ENCODE peak calls at places on chromosomes 1 and 21, in eight cellular contexts. One of them, this sample, is unnamed.

GRCh38 chr1:2966435-2966834 is 54.8 kb upstream of the ACTRT2 start:
- DNase-seq in omental fat pad: no peak
- DNase-seq in mucosa of descending colon: no peak
- DNase-seq in tibial artery: no peak
- DNase-seq in endodermal cell: no peak
- DNase-seq in body of pancreas: no peak
- DNase-seq in sigmoid colon: peak; percentile 30
- DNase-seq in GM10248: no peak
- DNase-seq in this sample: no peak

GRCh38 chr1:85838238-85838637 is 130.0 kb upstream of the ZNHIT6 start:
- DNase-seq in endodermal cell: no peak
- DNase-seq in sigmoid colon: no peak
- DNase-seq in GM10248: peak; percentile 34
- DNase-seq in mucosa of descending colon: no peak
- DNase-seq in body of pancreas: no peak
- DNase-seq in tibial artery: no peak
- DNase-seq in omental fat pad: no peak
- DNase-seq in this sample: peak; percentile 28

GRCh38 chr1:230747886-230748800 is 955 bp downstream of the CAPN9 start:
- DNase-seq in tibial artery: no peak
- DNase-seq in mucosa of descending colon: peak; percentile 57
- DNase-seq in body of pancreas: no peak
- DNase-seq in sigmoid colon: no peak
- DNase-seq in GM10248: no peak
- DNase-seq in omental fat pad: no peak
- DNase-seq in endodermal cell: no peak
- DNase-seq in this sample: no peak

GRCh38 chr1:2789986-2790581 is 11.4 kb downstream of the TTC34 start:
- DNase-seq in body of pancreas: no peak
- DNase-seq in omental fat pad: no peak
- DNase-seq in tibial artery: no peak
- DNase-seq in mucosa of descending colon: peak; percentile 27
- DNase-seq in endodermal cell: no peak
- DNase-seq in sigmoid colon: peak; percentile 56
- DNase-seq in GM10248: no peak
- DNase-seq in this sample: no peak

GRCh38 chr1:2073382-2074230 is 23.4 kb downstream of the PRKCZ start:
- DNase-seq in body of pancreas: no peak
- DNase-seq in sigmoid colon: no peak
- DNase-seq in omental fat pad: no peak
- DNase-seq in tibial artery: no peak
- DNase-seq in GM10248: no peak
- DNase-seq in endodermal cell: no peak
- DNase-seq in mucosa of descending colon: no peak
- DNase-seq in this sample: no peak

GRCh38 chr1:64790965-64791487 is 46.2 kb downstream of the RAVER2 start:
- DNase-seq in body of pancreas: no peak
- DNase-seq in sigmoid colon: no peak
- DNase-seq in mucosa of descending colon: no peak
- DNase-seq in GM10248: no peak
- DNase-seq in endodermal cell: no peak
- DNase-seq in tibial artery: no peak
- DNase-seq in omental fat pad: no peak
- DNase-seq in this sample: no peak

GRCh38 chr1:230099435-230099834 is 32.4 kb downstream of the GALNT2 start:
- DNase-seq in GM10248: no peak
- DNase-seq in mucosa of descending colon: no peak
- DNase-seq in tibial artery: no peak
- DNase-seq in sigmoid colon: no peak
- DNase-seq in body of pancreas: no peak
- DNase-seq in endodermal cell: no peak
- DNase-seq in omental fat pad: no peak
- DNase-seq in this sample: no peak

GRCh38 chr1:54798769-54799641 is 2.1 kb downstream of the TTC22 start:
- DNase-seq in mucosa of descending colon: peak; percentile 76
- DNase-seq in body of pancreas: no peak
- DNase-seq in omental fat pad: no peak
- DNase-seq in GM10248: peak; percentile 54
- DNase-seq in tibial artery: no peak
- DNase-seq in endodermal cell: no peak
- DNase-seq in sigmoid colon: peak; percentile 58
- DNase-seq in this sample: peak; percentile 69

GRCh38 chr1:209937996-209938959 is at the start of gene SYT14:
- DNase-seq in GM10248: peak; percentile 11
- DNase-seq in tibial artery: no peak
- DNase-seq in sigmoid colon: no peak
- DNase-seq in body of pancreas: peak; percentile 15
- DNase-seq in omental fat pad: no peak
- DNase-seq in mucosa of descending colon: no peak
- DNase-seq in endodermal cell: peak; percentile 91
- DNase-seq in this sample: peak; percentile 25
- TF ChIP-seq CTCF in GM10248: no peak
- TF ChIP-seq CTCF in tibial artery: no peak
- TF ChIP-seq CTCF in sigmoid colon: no peak
- TF ChIP-seq CTCF in body of pancreas: no peak
- TF ChIP-seq CTCF in omental fat pad: no peak
- TF ChIP-seq CTCF in mucosa of descending colon: no peak
- TF ChIP-seq CTCF in endodermal cell: peak; percentile 57
- TF ChIP-seq CTCF in this sample: no peak

GRCh38 chr1:186297439-186297838 is 77.6 kb downstream of the TPR start:
- DNase-seq in endodermal cell: no peak
- DNase-seq in GM10248: no peak
- DNase-seq in mucosa of descending colon: no peak
- DNase-seq in body of pancreas: no peak
- DNase-seq in omental fat pad: no peak
- DNase-seq in sigmoid colon: no peak
- DNase-seq in tibial artery: no peak
- DNase-seq in this sample: no peak
- TF ChIP-seq CTCF in endodermal cell: no peak
- TF ChIP-seq CTCF in GM10248: no peak
- TF ChIP-seq CTCF in mucosa of descending colon: no peak
- TF ChIP-seq CTCF in body of pancreas: no peak
- TF ChIP-seq CTCF in omental fat pad: no peak
- TF ChIP-seq CTCF in sigmoid colon: no peak
- TF ChIP-seq CTCF in tibial artery: no peak
- TF ChIP-seq CTCF in this sample: no peak

GRCh38 chr1:180175806-180176205 is 21.1 kb downstream of the QSOX1 start:
- DNase-seq in sigmoid colon: peak; percentile 57
- DNase-seq in GM10248: no peak
- DNase-seq in tibial artery: no peak
- DNase-seq in omental fat pad: no peak
- DNase-seq in endodermal cell: no peak
- DNase-seq in body of pancreas: no peak
- DNase-seq in mucosa of descending colon: no peak
- DNase-seq in this sample: no peak
- TF ChIP-seq CTCF in sigmoid colon: no peak
- TF ChIP-seq CTCF in GM10248: no peak
- TF ChIP-seq CTCF in tibial artery: no peak
- TF ChIP-seq CTCF in omental fat pad: no peak
- TF ChIP-seq CTCF in endodermal cell: no peak
- TF ChIP-seq CTCF in body of pancreas: no peak
- TF ChIP-seq CTCF in mucosa of descending colon: no peak
- TF ChIP-seq CTCF in this sample: no peak

GRCh38 chr1:223706077-223706988 is 6.0 kb upstream of the CAPN2 start:
- DNase-seq in mucosa of descending colon: no peak
- DNase-seq in tibial artery: no peak
- DNase-seq in body of pancreas: no peak
- DNase-seq in omental fat pad: no peak
- DNase-seq in GM10248: no peak
- DNase-seq in endodermal cell: peak; percentile 51
- DNase-seq in sigmoid colon: no peak
- DNase-seq in this sample: no peak

GRCh38 chr1:223708651-223709268 is 3.6 kb upstream of the CAPN2 start:
- DNase-seq in sigmoid colon: no peak
- DNase-seq in endodermal cell: peak; percentile 29
- DNase-seq in body of pancreas: no peak
- DNase-seq in omental fat pad: no peak
- DNase-seq in GM10248: no peak
- DNase-seq in mucosa of descending colon: no peak
- DNase-seq in tibial artery: no peak
- DNase-seq in this sample: no peak

GRCh38 chr1:223709598-223709997 is 2.7 kb upstream of the CAPN2 start:
- DNase-seq in tibial artery: no peak
- DNase-seq in omental fat pad: no peak
- DNase-seq in GM10248: no peak
- DNase-seq in body of pancreas: no peak
- DNase-seq in mucosa of descending colon: no peak
- DNase-seq in endodermal cell: no peak
- DNase-seq in sigmoid colon: no peak
- DNase-seq in this sample: peak; percentile 3

GRCh38 chr1:223707270-223708000 is 4.9 kb upstream of the CAPN2 start:
- DNase-seq in tibial artery: peak; percentile 86
- DNase-seq in GM10248: no peak
- DNase-seq in sigmoid colon: peak; percentile 93
- DNase-seq in omental fat pad: no peak
- DNase-seq in endodermal cell: peak; percentile 71
- DNase-seq in mucosa of descending colon: peak; percentile 76
- DNase-seq in body of pancreas: peak; percentile 45
- DNase-seq in this sample: no peak

GRCh38 chr1:223708001-223708359 is 4.4 kb upstream of the CAPN2 start:
- DNase-seq in endodermal cell: peak; percentile 43
- DNase-seq in sigmoid colon: no peak
- DNase-seq in GM10248: no peak
- DNase-seq in mucosa of descending colon: no peak
- DNase-seq in tibial artery: no peak
- DNase-seq in omental fat pad: no peak
- DNase-seq in body of pancreas: no peak
- DNase-seq in this sample: no peak
- TF ChIP-seq CTCF in endodermal cell: peak; percentile 52
- TF ChIP-seq CTCF in sigmoid colon: no peak
- TF ChIP-seq CTCF in GM10248: no peak
- TF ChIP-seq CTCF in mucosa of descending colon: no peak
- TF ChIP-seq CTCF in tibial artery: no peak
- TF ChIP-seq CTCF in omental fat pad: no peak
- TF ChIP-seq CTCF in body of pancreas: no peak
- TF ChIP-seq CTCF in this sample: no peak

DNA sequence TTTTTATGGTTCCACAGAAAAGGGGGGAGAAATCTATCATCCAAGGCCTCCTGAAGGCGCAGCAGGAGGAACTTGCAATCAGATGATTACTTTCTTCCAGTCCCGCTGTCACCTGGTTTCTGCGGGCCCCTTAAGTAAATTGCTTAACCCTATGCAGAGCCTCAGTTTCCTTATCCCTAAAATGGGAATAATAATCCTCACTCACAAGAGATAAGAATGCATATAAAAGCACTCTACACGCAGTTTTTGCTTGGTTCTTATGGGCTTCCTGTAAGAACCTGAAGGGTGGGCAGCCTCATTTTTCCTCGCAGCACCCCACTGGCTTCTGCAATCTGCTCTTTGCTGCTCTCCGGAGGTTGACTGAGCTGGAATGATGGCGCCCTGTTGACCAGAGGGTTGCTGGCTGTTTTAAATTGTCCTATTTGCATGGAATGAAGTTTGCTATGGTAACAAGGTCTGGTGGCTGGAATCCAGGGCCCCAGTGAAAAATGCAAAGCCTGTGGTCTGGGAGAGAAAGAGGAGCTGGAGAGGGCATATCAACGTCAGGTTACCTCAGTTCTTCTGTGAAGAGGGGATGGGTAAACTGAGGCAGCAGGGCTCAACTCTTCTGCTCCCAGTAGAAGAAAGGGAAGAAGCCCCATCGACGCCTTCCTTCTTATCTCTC is 1.0 kb upstream of the KAZN start:
- DNase-seq in mucosa of descending colon: no peak
- DNase-seq in sigmoid colon: no peak
- DNase-seq in endodermal cell: peak; percentile 87
- DNase-seq in body of pancreas: no peak
- DNase-seq in tibial artery: no peak
- DNase-seq in omental fat pad: no peak
- DNase-seq in GM10248: no peak
- DNase-seq in this sample: no peak
- TF ChIP-seq CTCF in mucosa of descending colon: no peak
- TF ChIP-seq CTCF in sigmoid colon: no peak
- TF ChIP-seq CTCF in endodermal cell: peak; percentile 12
- TF ChIP-seq CTCF in body of pancreas: no peak
- TF ChIP-seq CTCF in tibial artery: no peak
- TF ChIP-seq CTCF in omental fat pad: no peak
- TF ChIP-seq CTCF in GM10248: no peak
- TF ChIP-seq CTCF in this sample: no peak

DNA sequence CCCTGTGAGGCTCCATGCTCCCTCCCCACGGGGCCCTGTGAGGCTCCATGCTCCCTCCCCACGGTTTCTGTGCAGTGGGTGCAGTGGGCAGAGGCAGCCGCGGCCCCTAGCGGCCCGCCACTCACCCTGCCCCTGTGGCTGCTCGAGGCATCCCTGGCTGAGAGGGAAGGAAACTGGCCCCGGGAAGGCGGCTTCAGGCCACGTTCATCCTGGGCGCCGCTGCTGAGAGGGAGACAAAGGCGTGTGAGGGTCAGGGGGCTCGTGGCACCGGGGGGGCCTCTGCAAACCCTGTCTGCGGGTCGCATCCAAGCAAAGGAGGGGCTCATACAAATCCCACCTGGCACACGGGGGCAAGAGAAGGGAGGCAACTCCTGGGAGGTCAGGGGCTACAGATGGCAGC is 8.5 kb downstream of the CFAP410 start:
- DNase-seq in endodermal cell: no peak
- DNase-seq in GM10248: no peak
- DNase-seq in sigmoid colon: no peak
- DNase-seq in tibial artery: no peak
- DNase-seq in body of pancreas: no peak
- DNase-seq in mucosa of descending colon: no peak
- DNase-seq in omental fat pad: no peak
- DNase-seq in this sample: no peak
- TF ChIP-seq CTCF in endodermal cell: no peak
- TF ChIP-seq CTCF in GM10248: no peak
- TF ChIP-seq CTCF in sigmoid colon: no peak
- TF ChIP-seq CTCF in tibial artery: no peak
- TF ChIP-seq CTCF in body of pancreas: no peak
- TF ChIP-seq CTCF in mucosa of descending colon: no peak
- TF ChIP-seq CTCF in omental fat pad: no peak
- TF ChIP-seq CTCF in this sample: no peak

GRCh38 chr21:45266518-45267389 is 20.9 kb downstream of the POFUT2 start:
- DNase-seq in GM10248: no peak
- DNase-seq in endodermal cell: peak; percentile 23
- DNase-seq in omental fat pad: no peak
- DNase-seq in body of pancreas: no peak
- DNase-seq in mucosa of descending colon: no peak
- DNase-seq in sigmoid colon: peak; percentile 47
- DNase-seq in tibial artery: peak; percentile 17
- DNase-seq in this sample: no peak

GRCh38 chr21:45267390-45267760 is 20.3 kb downstream of the POFUT2 start:
- DNase-seq in GM10248: no peak
- DNase-seq in mucosa of descending colon: no peak
- DNase-seq in sigmoid colon: peak; percentile 39
- DNase-seq in tibial artery: peak; percentile 15
- DNase-seq in endodermal cell: peak; percentile 29
- DNase-seq in omental fat pad: no peak
- DNase-seq in body of pancreas: no peak
- DNase-seq in this sample: no peak

GRCh38 chr21:45269861-45270260 is 17.8 kb downstream of the POFUT2 start:
- DNase-seq in mucosa of descending colon: no peak
- DNase-seq in GM10248: no peak
- DNase-seq in tibial artery: peak; percentile 13
- DNase-seq in sigmoid colon: peak; percentile 55
- DNase-seq in body of pancreas: no peak
- DNase-seq in omental fat pad: no peak
- DNase-seq in endodermal cell: peak; percentile 37
- DNase-seq in this sample: no peak

GRCh38 chr21:45265721-45266517 is 21.8 kb downstream of the POFUT2 start:
- DNase-seq in endodermal cell: peak; percentile 31
- DNase-seq in tibial artery: peak; percentile 13
- DNase-seq in mucosa of descending colon: no peak
- DNase-seq in body of pancreas: no peak
- DNase-seq in GM10248: no peak
- DNase-seq in sigmoid colon: peak; percentile 58
- DNase-seq in omental fat pad: no peak
- DNase-seq in this sample: no peak

GRCh38 chr21:45270306-45270821 is 17.3 kb downstream of the POFUT2 start:
- DNase-seq in GM10248: no peak
- DNase-seq in sigmoid colon: peak; percentile 46
- DNase-seq in omental fat pad: no peak
- DNase-seq in body of pancreas: peak; percentile 7
- DNase-seq in mucosa of descending colon: no peak
- DNase-seq in tibial artery: peak; percentile 4
- DNase-seq in endodermal cell: peak; percentile 72
- DNase-seq in this sample: no peak
- TF ChIP-seq CTCF in GM10248: no peak
- TF ChIP-seq CTCF in sigmoid colon: no peak
- TF ChIP-seq CTCF in omental fat pad: no peak
- TF ChIP-seq CTCF in body of pancreas: no peak
- TF ChIP-seq CTCF in mucosa of descending colon: no peak
- TF ChIP-seq CTCF in tibial artery: no peak
- TF ChIP-seq CTCF in endodermal cell: peak; percentile 52
- TF ChIP-seq CTCF in this sample: peak; percentile 6